ENCODE peak calls at places on chromosome 16, in eight cellular contexts. S is K562, I is astrocyte of the cerebellum, M is progenitor cell of endocrine pancreas, D is IMR-90, C is fibroblast of mammary gland, N is A673, F is bronchial epithelial cell. Q is an unnamed sample.

GRCh38 chr16:11306997-11307638 is 26.0 kb upstream of the PRM1 start:
- DNase-seq in F (peak; percentile 11), D (no peak), I (no peak), S (no peak), M (no peak), C (no peak), N (no peak), Q (peak; percentile 53)

GRCh38 chr16:51392651-51393187 is 241.6 kb upstream of the SALL1 start:
- DNase-seq in F (peak; percentile 7), C (peak; percentile 98), I (peak; percentile 18), S (no peak), M (no peak), D (peak; percentile 85), N (peak; percentile 46), Q (no peak)

GRCh38 chr16:84088695-84089395 is 27.9 kb downstream of the MBTPS1 start:
- DNase-seq in F (no peak), M (no peak), N (no peak), S (no peak), D (no peak), C (no peak), I (no peak), Q (no peak)

GRCh38 chr16:88878967-88879787 is 12.7 kb upstream of the PABPN1L start:
- DNase-seq in D (peak; percentile 0), C (no peak), I (no peak), M (no peak), N (no peak), S (no peak), F (peak; percentile 86), Q (no peak)

GRCh38 chr16:73311857-73312723 is 264.2 kb upstream of the ZFHX3 start:
- DNase-seq in N (no peak), F (no peak), S (no peak), M (no peak), D (peak; percentile 2), C (no peak), I (no peak), Q (no peak)

GRCh38 chr16:53773150-53773846 is 69.3 kb downstream of the FTO start:
- DNase-seq in I (peak; percentile 83), M (no peak), F (peak; percentile 79), S (peak; percentile 46), N (peak; percentile 86), C (peak; percentile 79), D (peak; percentile 79), Q (peak; percentile 81)

GRCh38 chr16:28292731-28293588 is 635 bp downstream of the SBK1 start:
- DNase-seq in N (peak; percentile 38), C (no peak), S (no peak), I (no peak), D (no peak), M (peak; percentile 65), F (no peak), Q (no peak)

GRCh38 chr16:51431517-51432241 is 280.6 kb upstream of the SALL1 start:
- DNase-seq in C (peak; percentile 99), D (peak; percentile 99), S (no peak), F (peak; percentile 89), N (peak; percentile 97), I (peak; percentile 97), M (no peak), Q (peak; percentile 95)

GRCh38 chr16:2224183-2224486 is 744 bp downstream of the E4F1 start:
- DNase-seq in I (no peak), M (no peak), S (no peak), N (no peak), C (peak; percentile 56), F (peak; percentile 36), D (peak; percentile 42), Q (no peak)
- TF ChIP-seq CTCF in I (peak; percentile 27), M (no peak), S (peak; percentile 41), N (peak; percentile 13), C (peak; percentile 16), F (peak; percentile 29), D (peak; percentile 29), Q (peak; percentile 19)

GRCh38 chr16:79008869-79009179 is 591.7 kb downstream of the MAF start:
- DNase-seq in S (no peak), D (no peak), N (no peak), F (peak; percentile 94), M (no peak), C (no peak), I (no peak), Q (peak; percentile 58)

GRCh38 chr16:79006762-79007161 is 593.8 kb downstream of the MAF start:
- DNase-seq in N (no peak), M (no peak), C (no peak), S (no peak), I (no peak), F (no peak), D (no peak), Q (no peak)

GRCh38 chr16:79009911-79010310 is 590.6 kb downstream of the MAF start:
- DNase-seq in S (no peak), F (no peak), C (no peak), N (no peak), M (no peak), I (no peak), D (no peak), Q (no peak)

GRCh38 chr16:79007614-79008013 is 592.9 kb downstream of the MAF start:
- DNase-seq in M (no peak), F (peak; percentile 96), S (no peak), I (no peak), C (no peak), N (no peak), D (no peak), Q (no peak)

DNA sequence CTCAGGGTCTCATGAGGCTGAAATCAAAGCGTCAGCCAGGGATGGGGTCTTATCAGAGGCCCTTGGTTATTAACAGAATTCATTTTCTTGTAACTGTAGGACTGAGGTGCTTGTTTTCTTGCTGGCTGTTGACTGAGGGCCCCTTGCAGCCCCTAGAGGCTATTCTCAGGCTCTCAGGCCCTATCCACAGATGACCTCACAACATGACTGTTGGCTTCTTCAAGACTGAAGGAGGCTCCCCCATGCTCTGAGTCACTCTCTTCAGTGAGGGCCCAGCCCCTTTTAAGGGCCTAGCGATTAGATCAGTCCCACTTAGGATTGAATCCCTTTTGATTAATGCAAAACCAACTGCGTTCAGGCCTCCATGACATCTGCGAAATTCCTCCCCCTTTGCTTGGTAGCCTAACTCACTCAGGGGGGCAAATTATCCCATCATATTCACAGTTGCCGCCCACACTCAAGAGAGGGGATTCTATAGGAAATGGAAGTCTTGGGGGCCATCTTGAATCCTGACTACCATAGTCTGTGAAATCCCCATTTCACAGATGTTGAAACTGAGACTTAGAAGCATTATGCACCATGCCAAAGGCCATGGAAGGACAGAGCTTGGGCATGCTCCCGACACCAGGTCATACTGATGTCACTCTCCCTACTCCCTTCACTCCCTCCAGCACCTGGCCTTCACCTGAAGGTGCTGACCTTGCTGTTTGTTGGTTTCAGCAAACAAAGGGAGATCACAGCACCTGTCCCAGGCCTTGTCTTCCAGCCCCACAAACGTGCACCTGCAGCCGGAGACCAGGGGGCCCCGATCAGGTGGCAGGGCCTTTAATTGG is 592.3 kb downstream of the MAF start:
- DNase-seq in C (no peak), I (no peak), D (no peak), N (no peak), F (peak; percentile 73), S (peak; percentile 28), M (no peak), Q (no peak)
- TF ChIP-seq CTCF in C (no peak), I (no peak), D (no peak), N (no peak), F (no peak), S (no peak), M (no peak), Q (no peak)

GRCh38 chr16:17414421-17414820 is 56.3 kb downstream of the XYLT1 start:
- DNase-seq in D (no peak), N (no peak), S (no peak), M (no peak), I (no peak), F (no peak), C (no peak), Q (no peak)

GRCh38 chr16:17417740-17418139 is 53.0 kb downstream of the XYLT1 start:
- DNase-seq in C (peak; percentile 28), D (no peak), M (no peak), N (no peak), F (no peak), I (no peak), S (no peak), Q (peak; percentile 1)

GRCh38 chr16:17419266-17419665 is 51.5 kb downstream of the XYLT1 start:
- DNase-seq in D (no peak), S (no peak), I (no peak), C (no peak), M (no peak), F (no peak), N (no peak), Q (no peak)

GRCh38 chr16:17414916-17415315 is 55.8 kb downstream of the XYLT1 start:
- DNase-seq in C (no peak), M (no peak), S (no peak), F (no peak), N (no peak), I (no peak), D (no peak), Q (no peak)

DNA sequence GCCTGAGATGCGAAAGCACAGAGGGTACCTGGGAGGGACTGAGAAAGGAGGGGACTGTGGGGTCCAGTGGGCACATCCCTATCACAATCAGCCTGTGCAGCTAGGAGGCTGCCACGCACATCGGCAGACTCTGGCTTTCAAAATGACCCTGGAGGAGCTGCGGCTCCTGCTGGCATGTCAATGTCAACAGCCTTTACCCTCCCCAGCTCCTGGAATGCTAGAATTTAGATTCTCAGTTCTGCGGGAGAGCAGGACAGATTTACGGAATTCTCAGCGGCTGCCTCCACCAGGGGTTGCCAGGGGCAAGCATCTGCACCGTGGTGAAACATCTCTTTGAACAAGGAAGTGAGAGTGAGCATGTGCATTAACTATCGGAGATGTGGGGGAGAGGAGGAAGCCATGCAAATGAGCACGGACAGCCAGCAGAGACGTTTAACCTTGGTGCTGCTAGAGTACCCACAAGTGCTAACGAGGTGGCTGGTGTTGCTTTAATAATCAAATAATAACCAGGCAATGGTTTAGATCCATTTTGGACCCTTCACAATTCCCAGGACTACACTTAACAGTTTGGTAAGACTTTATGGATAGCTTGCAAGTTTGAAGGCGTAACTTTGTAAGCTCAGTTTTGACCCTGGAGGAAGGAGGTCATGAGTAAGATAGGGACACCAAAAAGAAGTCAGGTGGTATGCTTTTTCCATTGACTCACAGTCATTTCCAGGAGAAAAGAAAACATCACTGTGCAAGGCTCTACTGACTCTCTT is 54.1 kb downstream of the XYLT1 start:
- DNase-seq in N (no peak), C (peak; percentile 67), S (no peak), I (no peak), D (peak; percentile 38), M (no peak), F (no peak), Q (no peak)
- TF ChIP-seq CTCF in N (no peak), C (no peak), S (no peak), I (peak; percentile 24), D (peak; percentile 20), M (peak; percentile 10), F (no peak), Q (no peak)

GRCh38 chr16:66661210-66661560 is 35.4 kb downstream of the CMTM4 start:
- DNase-seq in M (no peak), D (no peak), F (no peak), I (no peak), N (no peak), S (peak; percentile 14), C (no peak), Q (no peak)

GRCh38 chr16:66656547-66656946 is 40.0 kb downstream of the CMTM4 start:
- DNase-seq in M (no peak), S (no peak), C (peak; percentile 92), D (peak; percentile 38), N (no peak), I (no peak), F (no peak), Q (no peak)

GRCh38 chr16:66658860-66659190 is 37.7 kb downstream of the CMTM4 start:
- DNase-seq in C (no peak), S (no peak), N (no peak), M (no peak), I (no peak), F (no peak), D (no peak), Q (no peak)

GRCh38 chr16:66660422-66661209 is 35.9 kb downstream of the CMTM4 start:
- DNase-seq in M (no peak), D (peak; percentile 84), I (peak; percentile 57), C (peak; percentile 94), S (peak; percentile 89), N (peak; percentile 67), F (peak; percentile 86), Q (peak; percentile 74)

GRCh38 chr16:66658143-66658859 is 38.2 kb downstream of the CMTM4 start:
- DNase-seq in F (no peak), N (no peak), D (no peak), I (no peak), M (no peak), C (no peak), S (no peak), Q (no peak)
- TF ChIP-seq CTCF in F (no peak), N (peak; percentile 16), D (no peak), I (no peak), M (no peak), C (no peak), S (peak; percentile 15), Q (no peak)

Q was measured in MCF 10A.